ENCODE peak calls at places on chromosomes 16 and 17, in four cellular contexts. T is activated T-cell treated with anti-CD3 and anti-CD28 coated beads for 1 hour, A is HT-29, F is AG09309. G is an unnamed sample.

GRCh38 chr17:45073414-45074070 is 12.4 kb downstream of the NMT1 start:
- DNase-seq in F (no peak), T (no peak), A (no peak), G (no peak)

GRCh38 chr17:67602974-67603373 is 114.8 kb upstream of the NOL11 start:
- DNase-seq in F (peak), A (peak), T (peak), G (peak)

GRCh38 chr17:41835800-41836549 is at the start of gene NT5C3B:
- DNase-seq in T (peak), F (no peak), A (peak), G (peak)

GRCh38 chr17:66152756-66153155 is 39.2 kb downstream of the CEP112 start:
- DNase-seq in T (no peak), F (peak), A (no peak), G (no peak)

GRCh38 chr17:79927136-79927661 is 88.0 kb upstream of the CBX4 start:
- DNase-seq in T (no peak), A (no peak), F (no peak), G (no peak)

GRCh38 chr17:61580502-61580901 is 10.5 kb downstream of the NACA2 start:
- DNase-seq in A (no peak), T (no peak), F (no peak), G (no peak)

GRCh38 chr16:89873109-89873821 is at the start of gene TCF25:
- DNase-seq in F (peak), T (peak), A (peak), G (peak)

GRCh38 chr17:61410555-61411089 is 11.0 kb downstream of the TBX2 start:
- DNase-seq in F (no peak), T (peak), A (no peak), G (peak)

GRCh38 chr17:46865100-46865499 is 13.7 kb downstream of the WNT9B start:
- DNase-seq in F (no peak), T (no peak), A (no peak), G (peak)